ENCODE peak calls at places on chromosomes 6 and 20, in nine cellular contexts. E is HCT116, V is lower leg skin, K is A549, N is neural crest cell, Y is PC-9, I is GM12865, J is heart left ventricle, M is spleen. X is an unnamed sample.

GRCh38 chr20:33103561-33103960 is 24.1 kb downstream of the BPIFB4 start:
- DNase-seq in E (no peak), J (no peak), N (no peak), V (no peak), M (no peak), K (no peak), I (no peak), Y (no peak), X (no peak)

GRCh38 chr6:33192105-33192646 is at the start of gene COL11A2:
- DNase-seq in E (no peak), K (no peak), V (no peak), I (no peak), M (peak; percentile 86), Y (no peak), N (peak; percentile 36), J (no peak), X (no peak)

GRCh38 chr6:52407467-52407866 is 12.7 kb upstream of the EFHC1 start:
- DNase-seq in N (no peak), V (no peak), E (no peak), J (no peak), M (no peak), I (peak; percentile 69), Y (peak; percentile 17), K (peak; percentile 48), X (no peak)

GRCh38 chr6:8274240-8274639 is 161.1 kb downstream of the SLC35B3 start:
- DNase-seq in M (no peak), E (no peak), K (no peak), V (no peak), I (no peak), Y (no peak), J (no peak), N (no peak), X (no peak)

GRCh38 chr6:151862461-151862860 is 55.0 kb downstream of the ESR1 start:
- DNase-seq in N (no peak), I (no peak), J (no peak), E (no peak), K (no peak), V (no peak), M (no peak), Y (no peak), X (no peak)

GRCh38 chr6:11865926-11866325 is 87.3 kb upstream of the ADTRP start:
- DNase-seq in M (no peak), K (no peak), J (no peak), I (no peak), E (no peak), N (no peak), Y (no peak), V (no peak), X (no peak)

GRCh38 chr6:82818727-82819126 is 246.9 kb downstream of the UBE3D start:
- DNase-seq in M (no peak), J (no peak), E (no peak), K (no peak), I (no peak), V (no peak), Y (peak; percentile 38), N (no peak), X (no peak)

GRCh38 chr6:137271245-137272183 is 52.3 kb upstream of the IFNGR1 start:
- DNase-seq in M (no peak), I (peak; percentile 69), N (no peak), E (peak; percentile 65), Y (no peak), J (no peak), K (peak; percentile 13), V (no peak), X (no peak)

GRCh38 chr6:154289818-154290508 is 66.6 kb downstream of the IPCEF1 start:
- DNase-seq in J (no peak), Y (peak; percentile 7), V (no peak), E (no peak), K (no peak), M (no peak), I (no peak), N (no peak), X (no peak)

GRCh38 chr20:47989957-47990356 is 204.7 kb upstream of the SULF2 start:
- DNase-seq in E (no peak), I (no peak), J (no peak), Y (peak; percentile 72), V (peak; percentile 75), K (no peak), N (no peak), M (no peak), X (no peak)

GRCh38 chr6:140027239-140027638 is 652.8 kb upstream of the CITED2 start:
- DNase-seq in J (no peak), I (no peak), V (no peak), K (no peak), E (no peak), Y (no peak), N (no peak), M (no peak), X (no peak)

GRCh38 chr20:56689318-56689717 is 60.2 kb downstream of the TFAP2C start:
- DNase-seq in E (no peak), K (no peak), J (no peak), I (no peak), Y (peak; percentile 84), V (no peak), N (no peak), M (no peak), X (no peak)

GRCh38 chr6:89251976-89252375 is 34.8 kb upstream of the GABRR1 start:
- DNase-seq in J (no peak), K (no peak), V (no peak), M (no peak), I (no peak), N (no peak), Y (no peak), E (no peak), X (no peak)

GRCh38 chr6:100761841-100762240 is 119.3 kb downstream of the ASCC3 start:
- DNase-seq in Y (no peak), M (no peak), E (no peak), N (no peak), I (no peak), V (no peak), K (no peak), J (no peak), X (no peak)

GRCh38 chr6:169251822-169252804 is 1.5 kb downstream of the THBS2 start:
- DNase-seq in K (no peak), M (peak; percentile 49), I (no peak), N (no peak), E (no peak), V (peak; percentile 81), J (peak; percentile 22), Y (no peak), X (no peak)

GRCh38 chr6:52063584-52064400 is 23.6 kb downstream of the PKHD1 start:
- DNase-seq in V (no peak), E (peak; percentile 35), N (peak; percentile 18), M (no peak), J (peak; percentile 30), I (peak; percentile 78), Y (no peak), K (peak; percentile 7), X (no peak)

GRCh38 chr6:167683028-167683862 is 143.5 kb upstream of the AFDN start:
- DNase-seq in K (peak; percentile 15), N (peak; percentile 50), I (no peak), M (no peak), J (peak; percentile 83), V (no peak), E (peak; percentile 82), Y (peak; percentile 12), X (no peak)

GRCh38 chr20:48807586-48808381 is 20.0 kb downstream of the PREX1 start:
- DNase-seq in J (peak; percentile 82), I (no peak), V (no peak), M (peak; percentile 62), Y (no peak), K (no peak), E (no peak), N (no peak), X (no peak)

GRCh38 chr20:43389839-43390626 is 67.7 kb upstream of the SRSF6 start:
- DNase-seq in Y (no peak), J (no peak), N (peak; percentile 36), M (no peak), E (no peak), K (no peak), I (no peak), V (no peak), X (no peak)
- TF ChIP-seq CTCF in Y (peak; percentile 49), J (peak; percentile 44), N (peak; percentile 60), M (no peak), E (peak; percentile 70), K (peak; percentile 28), I (peak; percentile 10), V (no peak), X (peak; percentile 65)

GRCh38 chr6:17042422-17043147 is 59.3 kb upstream of the STMND1 start:
- DNase-seq in K (peak; percentile 8), Y (peak; percentile 64), J (peak; percentile 36), E (peak; percentile 34), I (no peak), N (no peak), M (no peak), V (no peak), X (no peak)
- TF ChIP-seq CTCF in K (peak; percentile 11), Y (no peak), J (peak; percentile 48), E (peak; percentile 45), I (no peak), N (peak; percentile 28), M (no peak), V (no peak), X (peak; percentile 30)

GRCh38 chr6:6518627-6519026 is 69.9 kb upstream of the LY86 start:
- DNase-seq in M (no peak), N (no peak), E (no peak), K (no peak), J (no peak), V (no peak), Y (no peak), I (no peak), X (no peak)

GRCh38 chr6:6524951-6525350 is 63.6 kb upstream of the LY86 start:
- DNase-seq in E (no peak), Y (no peak), N (no peak), K (no peak), M (no peak), J (no peak), V (no peak), I (no peak), X (no peak)

GRCh38 chr6:6519028-6519427 is 69.5 kb upstream of the LY86 start:
- DNase-seq in E (no peak), I (no peak), Y (no peak), M (no peak), K (no peak), J (no peak), V (no peak), N (no peak), X (no peak)

GRCh38 chr6:6522709-6523108 is 65.8 kb upstream of the LY86 start:
- DNase-seq in I (no peak), N (no peak), J (no peak), E (no peak), V (no peak), M (no peak), Y (no peak), K (no peak), X (no peak)

DNA sequence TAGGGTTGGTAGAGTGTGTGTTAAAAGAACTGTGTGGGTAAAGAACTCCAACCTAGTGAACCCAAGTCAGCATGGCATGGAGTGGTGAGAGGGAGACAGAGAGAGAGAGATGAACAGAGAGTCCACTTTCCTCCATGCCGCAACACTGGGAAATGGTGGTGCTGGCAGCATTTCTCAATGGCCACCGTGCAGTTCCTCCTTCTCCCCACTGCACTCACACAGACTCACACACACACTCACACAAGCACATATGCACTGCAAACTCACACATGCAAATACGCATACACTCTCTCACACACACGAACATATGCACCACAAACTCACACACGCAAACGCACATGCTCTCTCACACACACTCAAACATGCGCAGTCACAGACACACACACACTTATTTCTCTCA is 66.6 kb upstream of the LY86 start:
- DNase-seq in I (no peak), V (no peak), Y (no peak), J (no peak), N (no peak), E (no peak), M (no peak), K (no peak), X (no peak)
- TF ChIP-seq CTCF in I (no peak), V (no peak), Y (no peak), J (no peak), N (no peak), E (no peak), M (no peak), K (no peak), X (no peak)

GRCh38 chr6:170292778-170293164 is 1.9 kb upstream of the DLL1 start:
- DNase-seq in I (no peak), K (peak; percentile 38), Y (no peak), E (peak; percentile 32), J (no peak), N (no peak), M (peak; percentile 32), V (no peak), X (no peak)
- TF ChIP-seq CTCF in I (no peak), K (peak; percentile 29), Y (no peak), E (peak; percentile 30), J (peak; percentile 44), N (no peak), M (no peak), V (no peak), X (no peak)